ENCODE peak calls at places on chromosomes 11 and 22, in four cellular contexts. A is GM12878, V is HL-60, P is K562. X is an unnamed sample.

GRCh38 chr11:134712228-134713145 is 300.4 kb upstream of the B3GAT1 start:
- DNase-seq in A (no peak), P (peak), V (no peak), X (no peak)

GRCh38 chr11:108117746-108118371 is 3.5 kb upstream of the ACAT1 start:
- DNase-seq in A (no peak), V (no peak), P (peak), X (no peak)

GRCh38 chr11:59187587-59187986 is 15.7 kb downstream of the DTX4 start:
- DNase-seq in A (no peak), P (no peak), V (peak), X (no peak)

GRCh38 chr11:68936676-68937620 is 33.3 kb downstream of the IGHMBP2 start:
- DNase-seq in V (no peak), P (no peak), A (no peak), X (no peak)

GRCh38 chr11:128715691-128716153 is 21.9 kb downstream of the FLI1 start:
- DNase-seq in A (no peak), P (no peak), V (no peak), X (no peak)

GRCh38 chr22:35703861-35704584 is 13.6 kb upstream of the APOL5 start:
- DNase-seq in V (no peak), P (no peak), A (no peak), X (no peak)

GRCh38 chr11:45652781-45653180 is 12.6 kb downstream of the CHST1 start:
- DNase-seq in A (no peak), V (no peak), P (no peak), X (no peak)

GRCh38 chr11:26730711-26731460 is 9.0 kb upstream of the SLC5A12 start:
- DNase-seq in V (no peak), A (no peak), P (no peak), X (no peak)

GRCh38 chr22:19229600-19229999 is 51.1 kb upstream of the SLC25A1 start:
- DNase-seq in P (no peak), A (no peak), V (no peak), X (no peak)

GRCh38 chr22:19971276-19972124 is 29.9 kb upstream of the TXNRD2 start:
- DNase-seq in P (no peak), V (no peak), A (no peak), X (no peak)

GRCh38 chr11:2698386-2699184 is 1.2 kb downstream of the KCNQ1OT1 start:
- DNase-seq in P (no peak), A (no peak), V (no peak), X (no peak)

GRCh38 chr11:65026810-65027209 is 429 bp upstream of the SNX15 start:
- DNase-seq in A (no peak), P (no peak), V (no peak), X (no peak)

GRCh38 chr11:73347067-73347466 is 29.1 kb upstream of the RELT start:
- DNase-seq in P (no peak), A (no peak), V (no peak), X (no peak)

GRCh38 chr11:72226701-72227100 is 2.1 kb downstream of the INPPL1 start:
- DNase-seq in P (no peak), V (no peak), A (no peak), X (no peak)

GRCh38 chr11:62468577-62468976 is 49.7 kb downstream of the SCGB1A1 start:
- DNase-seq in A (no peak), V (no peak), P (no peak), X (no peak)

GRCh38 chr11:35030716-35031213 is 108.2 kb upstream of the CD44 start:
- DNase-seq in A (no peak), P (peak), V (no peak), X (no peak)

GRCh38 chr11:75144716-75145014 is 6.2 kb upstream of the SLCO2B1 start:
- DNase-seq in P (no peak), A (no peak), V (no peak), X (no peak)

GRCh38 chr11:19071255-19071654 is 10.7 kb upstream of the MRGPRX2 start:
- DNase-seq in V (peak), P (peak), A (peak), X (peak)

GRCh38 chr11:86228269-86228966 is 16.1 kb upstream of the EED start:
- DNase-seq in P (no peak), A (no peak), V (no peak), X (no peak)

GRCh38 chr11:111978028-111978771 is 41.1 kb downstream of the DIXDC1 start:
- DNase-seq in P (peak), V (no peak), A (no peak), X (no peak)

GRCh38 chr11:123434262-123434661 is 4.2 kb downstream of the GRAMD1B start:
- DNase-seq in P (peak), V (no peak), A (no peak), X (no peak)

GRCh38 chr11:35549787-35550186 is 24.4 kb upstream of the PAMR1 start:
- DNase-seq in V (no peak), A (no peak), P (no peak), X (no peak)

DNA sequence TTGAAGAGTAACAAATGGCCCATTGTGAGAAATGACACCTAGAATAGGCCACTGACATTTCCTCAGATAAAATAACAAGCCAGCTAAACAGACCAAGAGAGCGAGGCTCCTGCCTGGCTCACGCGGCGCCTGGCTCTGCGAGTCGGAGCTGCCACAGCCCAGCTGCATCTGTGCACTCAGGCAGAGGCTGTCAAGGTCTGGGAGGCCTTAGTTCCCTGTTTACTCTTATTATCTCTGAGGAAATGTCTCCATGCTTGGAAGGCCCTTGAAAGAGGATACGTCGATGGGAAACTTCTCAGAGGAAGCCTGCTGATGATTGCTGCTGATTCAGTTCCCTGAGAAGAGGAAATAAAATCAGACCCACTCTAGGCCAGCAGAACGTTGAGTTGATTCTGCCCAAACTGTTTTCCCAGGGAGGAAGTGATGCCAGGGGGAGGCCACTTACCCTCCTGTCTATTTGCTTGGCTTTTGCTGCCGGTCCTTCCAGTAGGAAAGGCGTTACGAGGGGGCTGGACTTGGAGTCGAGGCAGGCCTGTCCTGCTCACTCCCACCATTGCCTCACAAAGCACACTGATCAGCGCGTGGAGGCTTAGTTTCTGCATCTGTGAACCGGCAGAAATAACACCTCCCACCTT is 208.8 kb downstream of the TBC1D22A start:
- DNase-seq in V (no peak), P (no peak), A (no peak), X (no peak)
- TF ChIP-seq SPI1 in V (no peak), P (no peak), A (no peak), X (peak)

GRCh38 chr11:7687386-7687785 is 14.1 kb upstream of the CYB5R2 start:
- DNase-seq in A (no peak), P (no peak), V (no peak), X (no peak)

GRCh38 chr11:7691759-7692334 is 14.4 kb downstream of the OVCH2 start:
- DNase-seq in A (no peak), P (no peak), V (no peak), X (no peak)

GRCh38 chr11:7688238-7688826 is 15.0 kb upstream of the CYB5R2 start:
- DNase-seq in V (no peak), A (no peak), P (peak), X (no peak)

GRCh38 chr11:7689239-7689638 is 15.9 kb upstream of the CYB5R2 start:
- DNase-seq in A (no peak), P (no peak), V (no peak), X (no peak)

GRCh38 chr11:7690648-7691047 is 15.6 kb downstream of the OVCH2 start:
- DNase-seq in A (no peak), P (no peak), V (no peak), X (no peak)
- TF ChIP-seq SPI1 in A (no peak), P (no peak), V (no peak), X (no peak)

GRCh38 chr22:40400173-40400572 is 29.8 kb downstream of the SGSM3 start:
- DNase-seq in A (peak), P (no peak), V (peak), X (no peak)

GRCh38 chr22:40397436-40397835 is 27.0 kb downstream of the SGSM3 start:
- DNase-seq in A (no peak), P (no peak), V (no peak), X (no peak)

GRCh38 chr22:40401532-40401931 is 31.1 kb downstream of the SGSM3 start:
- DNase-seq in A (no peak), P (no peak), V (no peak), X (no peak)

GRCh38 chr22:40401981-40402406 is 31.6 kb downstream of the SGSM3 start:
- DNase-seq in V (no peak), A (no peak), P (no peak), X (no peak)

GRCh38 chr22:40399661-40400060 is 29.3 kb downstream of the SGSM3 start:
- DNase-seq in A (no peak), V (no peak), P (no peak), X (no peak)
- TF ChIP-seq SPI1 in A (no peak), V (no peak), P (no peak), X (no peak)

DNA sequence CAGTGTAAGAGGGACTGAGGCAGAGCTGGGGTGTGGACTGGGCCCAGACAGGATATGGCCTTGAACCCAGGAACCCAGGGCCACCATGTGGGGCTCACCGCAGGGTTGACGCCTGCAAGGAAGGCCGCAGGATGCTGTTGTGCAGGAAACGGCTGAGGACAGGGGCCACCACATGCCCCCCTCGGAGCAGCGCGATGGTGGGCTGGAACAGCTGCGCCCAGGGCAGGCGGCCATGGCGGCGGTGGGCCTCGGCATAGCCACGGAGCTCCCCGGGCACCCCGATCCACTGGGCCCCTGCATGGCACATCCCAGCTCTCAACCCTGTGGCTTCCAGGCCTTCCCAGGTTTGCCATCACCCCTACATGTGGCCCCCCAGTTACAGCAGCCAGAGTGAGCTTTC is 12.2 kb downstream of the GGT5 start:
- DNase-seq in V (no peak), A (no peak), P (no peak), X (no peak)
- TF ChIP-seq SPI1 in V (no peak), A (no peak), P (no peak), X (no peak)

DNA sequence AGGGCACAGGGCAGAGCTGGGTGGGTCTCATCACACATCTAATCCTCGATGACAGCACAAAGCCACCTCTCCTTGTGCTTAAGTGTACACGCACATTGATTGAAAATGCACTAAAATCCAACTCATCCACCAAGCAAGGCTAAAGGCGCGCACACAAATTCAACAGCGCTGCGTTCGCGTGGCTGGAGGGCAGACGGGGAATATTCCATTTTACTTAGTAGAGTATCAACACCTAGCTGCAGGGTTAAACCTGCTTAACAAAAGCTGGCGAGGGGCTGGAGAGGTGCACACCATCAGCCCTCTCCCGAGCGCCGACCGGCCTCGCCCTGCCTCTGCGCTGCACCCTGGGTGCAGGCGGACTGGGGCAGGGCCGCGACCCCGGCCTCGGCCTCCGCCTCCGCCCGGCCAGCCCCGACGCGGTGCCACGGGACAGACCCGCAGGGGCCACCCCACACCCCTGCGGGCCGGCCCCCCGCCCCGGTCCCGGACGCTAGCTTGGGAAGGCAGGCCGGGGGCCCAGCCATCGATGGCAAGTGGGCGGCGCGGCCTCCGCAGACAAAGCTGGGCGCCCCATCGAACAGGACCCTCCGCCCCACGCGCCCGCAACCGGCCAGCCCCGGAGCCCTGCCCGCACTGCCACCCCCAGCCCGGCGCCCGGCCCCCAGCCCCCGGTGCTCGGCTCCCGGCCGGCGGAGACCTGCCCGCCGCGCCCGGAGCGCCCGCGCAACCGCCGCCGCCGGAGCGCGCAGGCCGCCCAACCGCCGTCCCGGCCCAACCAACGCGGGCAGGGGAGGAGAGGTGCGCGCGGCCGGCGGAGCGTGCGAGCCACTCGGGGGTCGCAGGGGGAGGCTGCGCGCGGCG is 914 bp downstream of the PRDM10 start:
- DNase-seq in A (no peak), P (peak), V (peak), X (peak)
- TF ChIP-seq SPI1 in A (no peak), P (no peak), V (no peak), X (no peak)

GRCh38 chr22:45878051-45878764 is 98.8 kb downstream of the WNT7B start:
- DNase-seq in A (no peak), P (no peak), V (no peak), X (no peak)
- TF ChIP-seq SPI1 in A (no peak), P (no peak), V (no peak), X (no peak)

GRCh38 chr11:81007046-81007445 is 1566.2 kb upstream of the TENM4 start:
- DNase-seq in V (no peak), A (no peak), P (no peak), X (no peak)

GRCh38 chr11:81010631-81011030 is 1569.8 kb upstream of the TENM4 start:
- DNase-seq in V (no peak), P (no peak), A (no peak), X (no peak)

GRCh38 chr11:81002374-81002773 is 1561.5 kb upstream of the TENM4 start:
- DNase-seq in P (no peak), A (no peak), V (no peak), X (no peak)

GRCh38 chr11:81004576-81004975 is 1563.7 kb upstream of the TENM4 start:
- DNase-seq in V (no peak), P (no peak), A (no peak), X (no peak)

DNA sequence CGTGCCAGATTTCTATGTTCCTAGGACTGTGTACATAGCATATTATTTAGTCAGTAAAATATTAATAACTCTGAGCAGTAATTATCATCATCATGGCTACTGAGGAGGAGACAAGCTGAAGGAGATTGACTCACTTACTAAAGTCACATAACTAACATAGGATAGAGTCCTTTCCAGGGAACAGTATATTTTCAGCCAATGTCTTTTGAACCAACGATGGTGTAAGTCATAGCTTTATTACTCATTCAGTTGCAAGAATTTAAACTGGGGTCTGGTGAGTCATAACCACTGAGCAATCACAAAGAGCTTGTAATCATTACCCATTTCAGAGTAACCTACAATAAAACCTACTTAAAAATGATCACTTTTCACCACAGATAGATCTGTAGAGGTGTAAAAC is 1564.8 kb upstream of the TENM4 start:
- DNase-seq in A (no peak), V (no peak), P (no peak), X (no peak)
- TF ChIP-seq SPI1 in A (no peak), V (no peak), P (no peak), X (no peak)

GRCh38 chr11:57491371-57492061 is 24.0 kb downstream of the SLC43A1 start:
- DNase-seq in A (no peak), V (peak), P (peak), X (no peak)
- TF ChIP-seq SPI1 in A (no peak), V (no peak), P (no peak), X (no peak)